ENCODE peak calls at places on chromosomes 4 and X, in four cellular contexts. L, Z, Y and V are unnamed samples.

GRCh38 chr4:110867981-110868380 is 245.1 kb upstream of the PITX2 start:
- DNase-seq in L (no peak), Z (no peak), Y (no peak), V (no peak)

GRCh38 chr4:142354041-142354440 is 492.1 kb downstream of the INPP4B start:
- DNase-seq in L (no peak), Z (peak), Y (no peak), V (no peak)

GRCh38 chr4:8329859-8330761 is 60.6 kb downstream of the HTRA3 start:
- DNase-seq in L (no peak), Z (no peak), Y (no peak), V (no peak)

GRCh38 chr4:181294421-181294820 is 948.8 kb upstream of the TENM3 start:
- DNase-seq in L (no peak), Z (no peak), Y (no peak), V (no peak)

GRCh38 chr4:19224820-19225219 is 1026.9 kb upstream of the SLIT2 start:
- DNase-seq in L (peak), Z (peak), Y (no peak), V (peak)

GRCh38 chr4:127069675-127070074 is 563.1 kb upstream of the INTU start:
- DNase-seq in L (no peak), Z (no peak), Y (no peak), V (no peak)

GRCh38 chr4:76197971-76198410 is 15.6 kb downstream of the SCARB2 start:
- DNase-seq in L (no peak), Z (no peak), Y (no peak), V (peak)

GRCh38 chrX:150454508-150455219 is 91.5 kb downstream of the MAMLD1 start:
- DNase-seq in L (no peak), Z (no peak), Y (no peak), V (no peak)

GRCh38 chrX:140090800-140091275 is 125.5 kb upstream of the CXorf66 start:
- DNase-seq in L (no peak), Z (no peak), Y (no peak), V (no peak)

GRCh38 chrX:18935893-18936292 is 48.0 kb downstream of the PHKA2 start:
- DNase-seq in L (no peak), Z (no peak), Y (no peak), V (no peak)

GRCh38 chr4:24303926-24304325 is 280.4 kb downstream of the DHX15 start:
- DNase-seq in L (no peak), Z (no peak), Y (no peak), V (no peak)

GRCh38 chr4:77800483-77801259 is 18.5 kb downstream of the CNOT6L start:
- DNase-seq in L (no peak), Z (peak), Y (no peak), V (no peak)

GRCh38 chr4:137638934-137639333 is 106.6 kb upstream of the PCDH18 start:
- DNase-seq in L (no peak), Z (no peak), Y (no peak), V (no peak)

GRCh38 chrX:23980063-23980462 is 46.9 kb downstream of the KLHL15 start:
- DNase-seq in L (no peak), Z (no peak), Y (no peak), V (no peak)

GRCh38 chr4:101265816-101266172 is 81.5 kb downstream of the PPP3CA start:
- DNase-seq in L (no peak), Z (no peak), Y (no peak), V (no peak)

GRCh38 chr4:8913858-8914460 is 42.3 kb upstream of the HMX1 start:
- DNase-seq in L (no peak), Z (no peak), Y (no peak), V (peak)

GRCh38 chr4:131052646-131053045 is 1956.7 kb downstream of the C4orf33 start:
- DNase-seq in L (no peak), Z (no peak), Y (no peak), V (no peak)